ENCODE peak calls at places on chromosomes 16 and 17, in nine cellular contexts. One of them, this sample, is unnamed.

GRCh38 chr16:53754938-53755910 is 51.3 kb downstream of the FTO start:
- DNase-seq in Daoy: peak; percentile 38
- DNase-seq in H54: no peak
- DNase-seq in NCI-H774: peak; percentile 78
- DNase-seq in heart right ventricle: no peak
- DNase-seq in pancreas: peak; percentile 43
- DNase-seq in epithelial cell of esophagus: peak; percentile 91
- DNase-seq in IMR-90: peak; percentile 60
- DNase-seq in activated T-cell treated with anti-CD3 and anti-CD28 coated beads, Interleukin-2, amount 50 U/mL, for 72 hours: no peak
- DNase-seq in this sample: no peak

GRCh38 chr17:58273453-58274104 is 7.2 kb downstream of the MPO start:
- DNase-seq in Daoy: no peak
- DNase-seq in H54: no peak
- DNase-seq in NCI-H774: no peak
- DNase-seq in heart right ventricle: no peak
- DNase-seq in pancreas: no peak
- DNase-seq in epithelial cell of esophagus: no peak
- DNase-seq in IMR-90: no peak
- DNase-seq in activated T-cell treated with anti-CD3 and anti-CD28 coated beads, Interleukin-2, amount 50 U/mL, for 72 hours: peak; percentile 30
- DNase-seq in this sample: no peak

GRCh38 chr17:48052956-48053757 is 5.0 kb downstream of the NFE2L1 start:
- DNase-seq in Daoy: no peak
- DNase-seq in H54: no peak
- DNase-seq in NCI-H774: no peak
- DNase-seq in heart right ventricle: peak; percentile 91
- DNase-seq in pancreas: peak; percentile 53
- DNase-seq in epithelial cell of esophagus: no peak
- DNase-seq in IMR-90: peak; percentile 40
- DNase-seq in activated T-cell treated with anti-CD3 and anti-CD28 coated beads, Interleukin-2, amount 50 U/mL, for 72 hours: peak; percentile 30
- DNase-seq in this sample: no peak

GRCh38 chr16:57127037-57127763 is 34.8 kb downstream of the CPNE2 start:
- DNase-seq in Daoy: no peak
- DNase-seq in H54: no peak
- DNase-seq in NCI-H774: no peak
- DNase-seq in heart right ventricle: no peak
- DNase-seq in pancreas: no peak
- DNase-seq in epithelial cell of esophagus: no peak
- DNase-seq in IMR-90: no peak
- DNase-seq in activated T-cell treated with anti-CD3 and anti-CD28 coated beads, Interleukin-2, amount 50 U/mL, for 72 hours: peak; percentile 42
- DNase-seq in this sample: no peak

GRCh38 chr16:84983308-84983707 is 28.0 kb downstream of the ZDHHC7 start:
- DNase-seq in Daoy: no peak
- DNase-seq in H54: no peak
- DNase-seq in NCI-H774: no peak
- DNase-seq in heart right ventricle: no peak
- DNase-seq in pancreas: peak; percentile 41
- DNase-seq in epithelial cell of esophagus: no peak
- DNase-seq in IMR-90: no peak
- DNase-seq in activated T-cell treated with anti-CD3 and anti-CD28 coated beads, Interleukin-2, amount 50 U/mL, for 72 hours: no peak
- DNase-seq in this sample: no peak

GRCh38 chr17:76050226-76051070 is 21.9 kb downstream of the SRP68 start:
- DNase-seq in Daoy: no peak
- DNase-seq in H54: no peak
- DNase-seq in NCI-H774: no peak
- DNase-seq in heart right ventricle: no peak
- DNase-seq in pancreas: no peak
- DNase-seq in epithelial cell of esophagus: no peak
- DNase-seq in IMR-90: no peak
- DNase-seq in activated T-cell treated with anti-CD3 and anti-CD28 coated beads, Interleukin-2, amount 50 U/mL, for 72 hours: no peak
- DNase-seq in this sample: no peak

GRCh38 chr16:29662729-29663019 is 373 bp upstream of the SPN start:
- DNase-seq in Daoy: no peak
- DNase-seq in H54: no peak
- DNase-seq in NCI-H774: no peak
- DNase-seq in heart right ventricle: no peak
- DNase-seq in pancreas: no peak
- DNase-seq in epithelial cell of esophagus: no peak
- DNase-seq in IMR-90: no peak
- DNase-seq in activated T-cell treated with anti-CD3 and anti-CD28 coated beads, Interleukin-2, amount 50 U/mL, for 72 hours: peak; percentile 44
- DNase-seq in this sample: no peak

GRCh38 chr17:82350182-82351030 is 8.6 kb upstream of the TEX19 start:
- DNase-seq in Daoy: peak; percentile 68
- DNase-seq in H54: no peak
- DNase-seq in NCI-H774: no peak
- DNase-seq in heart right ventricle: no peak
- DNase-seq in pancreas: no peak
- DNase-seq in epithelial cell of esophagus: no peak
- DNase-seq in IMR-90: no peak
- DNase-seq in activated T-cell treated with anti-CD3 and anti-CD28 coated beads, Interleukin-2, amount 50 U/mL, for 72 hours: peak; percentile 67
- DNase-seq in this sample: no peak

GRCh38 chr16:59993101-59993500 is 1259.0 kb upstream of the GOT2 start:
- DNase-seq in Daoy: no peak
- DNase-seq in H54: no peak
- DNase-seq in NCI-H774: no peak
- DNase-seq in heart right ventricle: no peak
- DNase-seq in pancreas: no peak
- DNase-seq in epithelial cell of esophagus: peak; percentile 5
- DNase-seq in IMR-90: no peak
- DNase-seq in activated T-cell treated with anti-CD3 and anti-CD28 coated beads, Interleukin-2, amount 50 U/mL, for 72 hours: no peak
- DNase-seq in this sample: no peak

GRCh38 chr17:43660262-43660661 is 1.5 kb downstream of the MEOX1 start:
- DNase-seq in Daoy: no peak
- DNase-seq in H54: no peak
- DNase-seq in NCI-H774: no peak
- DNase-seq in heart right ventricle: no peak
- DNase-seq in pancreas: no peak
- DNase-seq in epithelial cell of esophagus: no peak
- DNase-seq in IMR-90: no peak
- DNase-seq in activated T-cell treated with anti-CD3 and anti-CD28 coated beads, Interleukin-2, amount 50 U/mL, for 72 hours: no peak
- DNase-seq in this sample: no peak

GRCh38 chr16:65023802-65024201 is 98.1 kb downstream of the CDH11 start:
- DNase-seq in Daoy: no peak
- DNase-seq in H54: no peak
- DNase-seq in NCI-H774: no peak
- DNase-seq in heart right ventricle: no peak
- DNase-seq in pancreas: no peak
- DNase-seq in epithelial cell of esophagus: peak; percentile 61
- DNase-seq in IMR-90: no peak
- DNase-seq in activated T-cell treated with anti-CD3 and anti-CD28 coated beads, Interleukin-2, amount 50 U/mL, for 72 hours: no peak
- DNase-seq in this sample: no peak

GRCh38 chr16:19138601-19139000 is 24.8 kb downstream of the ITPRIPL2 start:
- DNase-seq in Daoy: peak; percentile 71
- DNase-seq in H54: no peak
- DNase-seq in NCI-H774: peak; percentile 40
- DNase-seq in heart right ventricle: peak; percentile 82
- DNase-seq in pancreas: peak; percentile 36
- DNase-seq in epithelial cell of esophagus: peak; percentile 99
- DNase-seq in IMR-90: peak; percentile 89
- DNase-seq in activated T-cell treated with anti-CD3 and anti-CD28 coated beads, Interleukin-2, amount 50 U/mL, for 72 hours: no peak
- DNase-seq in this sample: no peak

GRCh38 chr16:88754109-88754911 is 30.7 kb downstream of the PIEZO1 start:
- DNase-seq in Daoy: no peak
- DNase-seq in H54: no peak
- DNase-seq in NCI-H774: no peak
- DNase-seq in heart right ventricle: no peak
- DNase-seq in pancreas: no peak
- DNase-seq in epithelial cell of esophagus: no peak
- DNase-seq in IMR-90: no peak
- DNase-seq in activated T-cell treated with anti-CD3 and anti-CD28 coated beads, Interleukin-2, amount 50 U/mL, for 72 hours: no peak
- DNase-seq in this sample: no peak

GRCh38 chr16:74740795-74741304 is 33.8 kb downstream of the FA2H start:
- DNase-seq in Daoy: peak; percentile 82
- DNase-seq in H54: peak; percentile 68
- DNase-seq in NCI-H774: no peak
- DNase-seq in heart right ventricle: no peak
- DNase-seq in pancreas: peak; percentile 91
- DNase-seq in epithelial cell of esophagus: peak; percentile 86
- DNase-seq in IMR-90: no peak
- DNase-seq in activated T-cell treated with anti-CD3 and anti-CD28 coated beads, Interleukin-2, amount 50 U/mL, for 72 hours: no peak
- DNase-seq in this sample: no peak

GRCh38 chr17:3475812-3476686 is at the start of gene ASPA:
- DNase-seq in Daoy: peak; percentile 6
- DNase-seq in H54: no peak
- DNase-seq in NCI-H774: no peak
- DNase-seq in heart right ventricle: no peak
- DNase-seq in pancreas: no peak
- DNase-seq in epithelial cell of esophagus: peak; percentile 18
- DNase-seq in IMR-90: peak; percentile 3
- DNase-seq in activated T-cell treated with anti-CD3 and anti-CD28 coated beads, Interleukin-2, amount 50 U/mL, for 72 hours: no peak
- DNase-seq in this sample: no peak

GRCh38 chr17:3935140-3935542 is 18.9 kb upstream of the P2RX1 start:
- DNase-seq in Daoy: peak; percentile 79
- DNase-seq in H54: no peak
- DNase-seq in NCI-H774: no peak
- DNase-seq in heart right ventricle: peak; percentile 73
- DNase-seq in pancreas: peak; percentile 55
- DNase-seq in epithelial cell of esophagus: peak; percentile 79
- DNase-seq in IMR-90: peak; percentile 72
- DNase-seq in activated T-cell treated with anti-CD3 and anti-CD28 coated beads, Interleukin-2, amount 50 U/mL, for 72 hours: no peak
- DNase-seq in this sample: no peak

GRCh38 chr17:10210151-10210574 is 11.8 kb upstream of the GAS7 start:
- DNase-seq in Daoy: peak; percentile 27
- DNase-seq in H54: no peak
- DNase-seq in NCI-H774: no peak
- DNase-seq in heart right ventricle: no peak
- DNase-seq in pancreas: no peak
- DNase-seq in epithelial cell of esophagus: peak; percentile 18
- DNase-seq in IMR-90: peak; percentile 58
- DNase-seq in activated T-cell treated with anti-CD3 and anti-CD28 coated beads, Interleukin-2, amount 50 U/mL, for 72 hours: no peak
- DNase-seq in this sample: no peak

GRCh38 chr16:85517780-85518179 is 95.3 kb upstream of the GSE1 start:
- DNase-seq in Daoy: no peak
- DNase-seq in H54: no peak
- DNase-seq in NCI-H774: no peak
- DNase-seq in heart right ventricle: no peak
- DNase-seq in pancreas: no peak
- DNase-seq in epithelial cell of esophagus: no peak
- DNase-seq in IMR-90: no peak
- DNase-seq in activated T-cell treated with anti-CD3 and anti-CD28 coated beads, Interleukin-2, amount 50 U/mL, for 72 hours: no peak
- DNase-seq in this sample: no peak

GRCh38 chr16:56332464-56333079 is 92.8 kb downstream of the AMFR start:
- DNase-seq in Daoy: peak; percentile 47
- DNase-seq in H54: peak; percentile 92
- DNase-seq in NCI-H774: no peak
- DNase-seq in heart right ventricle: peak; percentile 57
- DNase-seq in pancreas: no peak
- DNase-seq in epithelial cell of esophagus: peak; percentile 30
- DNase-seq in IMR-90: peak; percentile 45
- DNase-seq in activated T-cell treated with anti-CD3 and anti-CD28 coated beads, Interleukin-2, amount 50 U/mL, for 72 hours: no peak
- DNase-seq in this sample: peak; percentile 2

GRCh38 chr17:51860934-51861561 is 297.5 kb downstream of the CA10 start:
- DNase-seq in Daoy: no peak
- DNase-seq in H54: peak; percentile 43
- DNase-seq in NCI-H774: peak; percentile 85
- DNase-seq in heart right ventricle: no peak
- DNase-seq in pancreas: peak; percentile 33
- DNase-seq in epithelial cell of esophagus: peak; percentile 61
- DNase-seq in IMR-90: no peak
- DNase-seq in activated T-cell treated with anti-CD3 and anti-CD28 coated beads, Interleukin-2, amount 50 U/mL, for 72 hours: peak; percentile 48
- DNase-seq in this sample: peak; percentile 25

GRCh38 chr16:10688291-10688690 is 6.4 kb downstream of the TEKT5 start:
- DNase-seq in Daoy: no peak
- DNase-seq in H54: no peak
- DNase-seq in NCI-H774: peak; percentile 5
- DNase-seq in heart right ventricle: no peak
- DNase-seq in pancreas: peak; percentile 60
- DNase-seq in epithelial cell of esophagus: peak; percentile 24
- DNase-seq in IMR-90: no peak
- DNase-seq in activated T-cell treated with anti-CD3 and anti-CD28 coated beads, Interleukin-2, amount 50 U/mL, for 72 hours: no peak
- DNase-seq in this sample: no peak

GRCh38 chr17:4004517-4005295 is 40.5 kb upstream of the ATP2A3 start:
- DNase-seq in Daoy: peak; percentile 67
- DNase-seq in H54: no peak
- DNase-seq in NCI-H774: no peak
- DNase-seq in heart right ventricle: peak; percentile 41
- DNase-seq in pancreas: peak; percentile 48
- DNase-seq in epithelial cell of esophagus: peak; percentile 33
- DNase-seq in IMR-90: no peak
- DNase-seq in activated T-cell treated with anti-CD3 and anti-CD28 coated beads, Interleukin-2, amount 50 U/mL, for 72 hours: peak; percentile 76
- DNase-seq in this sample: no peak

GRCh38 chr17:56884483-56885144 is 29.2 kb downstream of the TRIM25 start:
- DNase-seq in Daoy: no peak
- DNase-seq in H54: no peak
- DNase-seq in NCI-H774: peak; percentile 75
- DNase-seq in heart right ventricle: no peak
- DNase-seq in pancreas: no peak
- DNase-seq in epithelial cell of esophagus: no peak
- DNase-seq in IMR-90: no peak
- DNase-seq in activated T-cell treated with anti-CD3 and anti-CD28 coated beads, Interleukin-2, amount 50 U/mL, for 72 hours: no peak
- DNase-seq in this sample: no peak

GRCh38 chr17:51351890-51352289 is 91.5 kb downstream of the UTP18 start:
- DNase-seq in Daoy: no peak
- DNase-seq in H54: no peak
- DNase-seq in NCI-H774: no peak
- DNase-seq in heart right ventricle: no peak
- DNase-seq in pancreas: no peak
- DNase-seq in epithelial cell of esophagus: no peak
- DNase-seq in IMR-90: peak; percentile 31
- DNase-seq in activated T-cell treated with anti-CD3 and anti-CD28 coated beads, Interleukin-2, amount 50 U/mL, for 72 hours: no peak
- DNase-seq in this sample: no peak

GRCh38 chr17:61495161-61495857 is 43.1 kb downstream of the TBX4 start:
- DNase-seq in Daoy: peak; percentile 81
- DNase-seq in H54: peak; percentile 69
- DNase-seq in NCI-H774: no peak
- DNase-seq in heart right ventricle: no peak
- DNase-seq in pancreas: no peak
- DNase-seq in epithelial cell of esophagus: peak; percentile 45
- DNase-seq in IMR-90: peak; percentile 33
- DNase-seq in activated T-cell treated with anti-CD3 and anti-CD28 coated beads, Interleukin-2, amount 50 U/mL, for 72 hours: peak; percentile 3
- DNase-seq in this sample: no peak

GRCh38 chr16:3456374-3456773 is 12.9 kb downstream of the NAA60 start:
- DNase-seq in Daoy: no peak
- DNase-seq in H54: no peak
- DNase-seq in NCI-H774: no peak
- DNase-seq in heart right ventricle: peak; percentile 31
- DNase-seq in pancreas: no peak
- DNase-seq in epithelial cell of esophagus: no peak
- DNase-seq in IMR-90: peak; percentile 8
- DNase-seq in activated T-cell treated with anti-CD3 and anti-CD28 coated beads, Interleukin-2, amount 50 U/mL, for 72 hours: no peak
- DNase-seq in this sample: no peak

GRCh38 chr17:17749921-17750320 is 68.7 kb downstream of the RAI1 start:
- DNase-seq in Daoy: peak; percentile 52
- DNase-seq in H54: no peak
- DNase-seq in NCI-H774: no peak
- DNase-seq in heart right ventricle: peak; percentile 55
- DNase-seq in pancreas: peak; percentile 61
- DNase-seq in epithelial cell of esophagus: peak; percentile 75
- DNase-seq in IMR-90: peak; percentile 43
- DNase-seq in activated T-cell treated with anti-CD3 and anti-CD28 coated beads, Interleukin-2, amount 50 U/mL, for 72 hours: peak; percentile 54
- DNase-seq in this sample: peak; percentile 42

GRCh38 chr16:76214856-76215255 is 62.3 kb upstream of the CNTNAP4 start:
- DNase-seq in Daoy: no peak
- DNase-seq in H54: no peak
- DNase-seq in NCI-H774: no peak
- DNase-seq in heart right ventricle: no peak
- DNase-seq in pancreas: no peak
- DNase-seq in epithelial cell of esophagus: no peak
- DNase-seq in IMR-90: no peak
- DNase-seq in activated T-cell treated with anti-CD3 and anti-CD28 coated beads, Interleukin-2, amount 50 U/mL, for 72 hours: no peak
- DNase-seq in this sample: no peak

GRCh38 chr17:45164734-45165269 is 3.1 kb downstream of the HEXIM2 start:
- DNase-seq in Daoy: no peak
- DNase-seq in H54: no peak
- DNase-seq in NCI-H774: no peak
- DNase-seq in heart right ventricle: no peak
- DNase-seq in pancreas: no peak
- DNase-seq in epithelial cell of esophagus: no peak
- DNase-seq in IMR-90: no peak
- DNase-seq in activated T-cell treated with anti-CD3 and anti-CD28 coated beads, Interleukin-2, amount 50 U/mL, for 72 hours: no peak
- DNase-seq in this sample: no peak

GRCh38 chr16:85191341-85191965 is 79.2 kb upstream of the CIBAR2 start:
- DNase-seq in Daoy: no peak
- DNase-seq in H54: no peak
- DNase-seq in NCI-H774: no peak
- DNase-seq in heart right ventricle: no peak
- DNase-seq in pancreas: no peak
- DNase-seq in epithelial cell of esophagus: no peak
- DNase-seq in IMR-90: no peak
- DNase-seq in activated T-cell treated with anti-CD3 and anti-CD28 coated beads, Interleukin-2, amount 50 U/mL, for 72 hours: no peak
- DNase-seq in this sample: no peak

GRCh38 chr16:66954097-66954659 is 6.9 kb upstream of the CES3 start:
- DNase-seq in Daoy: peak; percentile 68
- DNase-seq in H54: peak; percentile 56
- DNase-seq in NCI-H774: peak; percentile 31
- DNase-seq in heart right ventricle: peak; percentile 70
- DNase-seq in pancreas: peak; percentile 58
- DNase-seq in epithelial cell of esophagus: peak; percentile 82
- DNase-seq in IMR-90: peak; percentile 73
- DNase-seq in activated T-cell treated with anti-CD3 and anti-CD28 coated beads, Interleukin-2, amount 50 U/mL, for 72 hours: peak; percentile 81
- DNase-seq in this sample: peak; percentile 68